ENCODE peak calls at places on chromosome 19, in ten cellular contexts. P is foreskin fibroblast, H is AG04449, D is tibial nerve, S is uterus, U is psoas muscle, G is body of pancreas, A is IMR-90, K is PC-9, X is neural progenitor cell. Q is an unnamed sample.

GRCh38 chr19:34259367-34259865 is 5.1 kb downstream of the GARRE1 start:
- DNase-seq in D (no peak), K (no peak), P (no peak), H (no peak), S (no peak), X (no peak), A (peak), U (no peak), G (no peak), Q (no peak)

GRCh38 chr19:4972509-4973230 is 3.8 kb downstream of the KDM4B start:
- DNase-seq in H (no peak), S (no peak), D (no peak), U (no peak), X (no peak), G (no peak), A (peak), K (peak), P (peak), Q (no peak)

GRCh38 chr19:19651076-19651475 is 7.6 kb upstream of the GMIP start:
- DNase-seq in A (no peak), D (no peak), P (no peak), S (no peak), X (no peak), U (no peak), G (no peak), K (no peak), H (no peak), Q (no peak)

GRCh38 chr19:40035996-40036395 is 20.0 kb downstream of the ZNF780B start:
- DNase-seq in H (no peak), D (no peak), X (no peak), S (no peak), P (no peak), K (no peak), A (peak), U (no peak), G (no peak), Q (no peak)

GRCh38 chr19:56141416-56141992 is 417 bp downstream of the ZNF444 start:
- DNase-seq in A (no peak), G (peak), D (no peak), S (no peak), H (no peak), P (no peak), K (peak), X (peak), U (no peak), Q (no peak)

GRCh38 chr19:55226273-55226672 is 2.3 kb downstream of the TMEM86B start:
- DNase-seq in A (no peak), U (no peak), S (no peak), P (no peak), D (no peak), X (no peak), K (no peak), G (no peak), H (no peak), Q (no peak)

GRCh38 chr19:39818626-39819097 is 15.3 kb downstream of the DYRK1B start:
- DNase-seq in H (no peak), P (no peak), A (no peak), U (no peak), S (no peak), D (no peak), K (no peak), X (no peak), G (no peak), Q (no peak)

GRCh38 chr19:11736696-11737095 is 2.0 kb downstream of the ZNF823 start:
- DNase-seq in G (peak), H (no peak), S (no peak), P (peak), A (peak), D (no peak), X (no peak), K (peak), U (peak), Q (no peak)

GRCh38 chr19:40348961-40349507 is 539 bp downstream of the PLD3 start:
- DNase-seq in A (peak), P (peak), S (no peak), X (peak), G (peak), H (no peak), D (no peak), K (peak), U (no peak), Q (no peak)

GRCh38 chr19:18388328-18389094 is 2.6 kb downstream of the GDF15 start:
- DNase-seq in K (peak), H (no peak), S (peak), D (peak), X (peak), A (no peak), G (peak), U (peak), P (peak), Q (peak)

GRCh38 chr19:18385675-18386542 is at the start of gene GDF15:
- DNase-seq in A (peak), H (no peak), X (peak), U (peak), S (peak), G (peak), D (peak), K (peak), P (peak), Q (peak)

GRCh38 chr19:18385359-18385674 is 641 bp upstream of the GDF15 start:
- DNase-seq in G (no peak), P (no peak), S (no peak), D (no peak), K (no peak), X (no peak), H (no peak), U (no peak), A (no peak), Q (no peak)

GRCh38 chr19:18387395-18387794 is 1.4 kb downstream of the GDF15 start:
- DNase-seq in X (no peak), U (no peak), A (no peak), P (no peak), H (no peak), G (no peak), D (no peak), K (no peak), S (no peak), Q (no peak)

DNA sequence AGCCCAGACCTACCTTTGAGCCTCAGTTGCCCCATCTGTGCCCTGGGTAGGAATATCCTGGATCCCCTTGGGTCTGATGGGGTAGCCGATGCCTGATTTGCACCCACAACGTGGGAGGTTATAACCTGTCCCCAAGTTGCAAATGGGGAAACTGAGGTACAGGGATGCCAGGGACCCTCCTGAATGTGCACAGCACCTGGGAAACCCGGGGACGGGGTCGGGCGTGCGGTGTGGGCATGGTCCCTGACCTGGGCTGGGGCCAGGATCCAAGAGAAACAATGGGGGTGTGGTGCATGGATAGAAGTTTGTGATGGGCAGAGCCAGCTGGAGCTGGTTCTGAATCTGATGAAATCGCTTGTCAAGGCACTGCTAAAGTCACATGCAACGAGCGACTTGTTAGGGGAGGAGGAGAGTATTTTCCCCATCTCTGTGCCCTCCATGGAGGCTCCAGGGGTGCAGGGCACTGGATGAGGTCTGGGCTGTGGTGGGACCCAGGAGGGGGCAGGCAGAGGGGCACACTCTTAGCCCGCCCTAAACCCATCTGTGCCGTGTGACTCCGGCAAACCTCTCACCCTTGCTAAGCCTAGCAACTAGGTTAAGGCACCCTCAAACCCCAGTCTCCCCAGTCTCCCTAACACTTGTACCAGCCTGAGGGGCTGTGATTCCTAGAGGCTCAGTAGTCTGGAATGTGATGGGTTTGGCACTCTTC is 739 bp downstream of the GDF15 start:
- DNase-seq in D (peak), U (no peak), H (no peak), G (no peak), S (no peak), K (no peak), P (no peak), X (no peak), A (peak), Q (no peak)
- H3K4me3 ChIP-seq in D (peak), U (peak), H (peak), G (peak), S (no peak), K (peak), P (peak), X (no peak), A (peak), Q (peak)

GRCh38 chr19:42177686-42178019 is 39.8 kb downstream of the DEDD2 start:
- DNase-seq in A (no peak), X (no peak), K (no peak), P (no peak), S (no peak), U (no peak), H (no peak), G (no peak), D (no peak), Q (no peak)

GRCh38 chr19:42176990-42177685 is 40.3 kb downstream of the DEDD2 start:
- DNase-seq in G (peak), H (no peak), X (peak), P (peak), S (peak), U (peak), A (peak), K (peak), D (peak), Q (peak)

GRCh38 chr19:42179501-42179817 is 38.0 kb downstream of the DEDD2 start:
- DNase-seq in U (no peak), G (no peak), P (no peak), H (no peak), K (no peak), X (peak), S (no peak), D (no peak), A (no peak), Q (no peak)

GRCh38 chr19:42176649-42176989 is 40.9 kb downstream of the DEDD2 start:
- DNase-seq in S (no peak), H (no peak), K (no peak), X (peak), D (no peak), U (no peak), P (no peak), G (no peak), A (no peak), Q (no peak)

GRCh38 chr19:42178791-42179500 is 38.5 kb downstream of the DEDD2 start:
- DNase-seq in D (no peak), P (no peak), U (no peak), G (no peak), H (no peak), A (no peak), K (no peak), S (no peak), X (no peak), Q (no peak)
- TF ChIP-seq CTCF in D (peak), P (peak), U (no peak), G (no peak), H (peak), A (no peak), K (peak), S (no peak), X (peak), Q (no peak)

GRCh38 chr19:58261600-58261967 is 17.2 kb upstream of the ZNF8 start:
- DNase-seq in S (no peak), A (no peak), H (no peak), D (no peak), U (no peak), X (no peak), G (no peak), P (no peak), K (no peak), Q (no peak)
- H3K4me3 ChIP-seq in S (no peak), A (no peak), H (no peak), D (no peak), U (no peak), X (peak), G (no peak), P (no peak), K (peak), Q (no peak)

GRCh38 chr19:46076951-46077814 is 36.4 kb upstream of the IGFL4 start:
- DNase-seq in D (no peak), G (peak), A (peak), H (peak), P (peak), X (peak), S (peak), K (peak), U (no peak), Q (no peak)
- TF ChIP-seq CTCF in D (peak), G (peak), A (peak), H (peak), P (peak), X (peak), S (peak), K (peak), U (peak), Q (peak)

DNA sequence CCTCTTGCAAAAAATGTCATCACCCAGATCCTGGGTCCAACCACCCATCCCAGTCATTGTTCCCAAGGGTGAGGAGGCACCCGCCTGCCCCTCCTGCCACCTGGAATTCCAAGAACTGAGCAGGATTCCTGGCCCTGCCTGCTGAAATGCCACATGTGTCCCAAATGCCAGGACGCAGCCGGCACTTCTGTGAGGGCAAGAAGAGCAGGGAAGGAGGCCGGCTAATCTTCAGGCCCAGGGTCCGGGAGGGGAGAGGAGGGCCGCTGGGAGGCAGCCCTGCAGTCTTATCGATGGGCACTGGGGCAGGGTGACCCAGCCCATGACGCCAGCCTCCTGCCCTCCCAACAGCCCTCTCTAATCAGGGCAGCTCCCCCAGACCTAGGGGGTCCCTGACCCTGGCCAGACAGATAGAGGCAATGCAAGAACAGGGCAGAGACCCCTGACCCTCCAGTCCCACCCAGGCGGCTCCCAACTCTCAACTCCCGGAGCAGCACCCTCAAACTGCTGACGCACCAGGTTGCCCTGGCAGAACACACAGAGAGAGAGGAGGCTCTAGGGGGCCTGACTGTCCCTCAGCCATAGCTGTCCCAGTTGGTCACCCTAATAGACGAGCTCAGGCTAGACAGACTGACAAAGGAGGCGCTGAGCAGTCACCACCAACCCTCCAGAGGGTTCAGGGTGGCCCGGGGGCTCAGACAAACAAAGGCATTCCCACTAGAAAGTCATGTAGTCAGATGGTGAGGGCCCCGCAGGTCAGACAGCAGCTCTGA is 1.5 kb downstream of the MFSD12 start:
- DNase-seq in K (no peak), P (no peak), A (no peak), H (no peak), G (no peak), X (no peak), S (no peak), U (no peak), D (no peak), Q (no peak)
- H3K4me3 ChIP-seq in K (peak), P (peak), A (peak), H (peak), G (peak), X (no peak), S (peak), U (peak), D (peak), Q (no peak)

GRCh38 chr19:14342809-14343208 is 38.4 kb upstream of the ADGRE5 start:
- DNase-seq in U (no peak), K (no peak), X (no peak), G (no peak), P (no peak), S (no peak), H (no peak), A (no peak), D (no peak), Q (no peak)
- TF ChIP-seq CTCF in U (no peak), K (no peak), X (no peak), G (no peak), P (no peak), S (no peak), H (no peak), A (no peak), D (no peak), Q (no peak)

DNA sequence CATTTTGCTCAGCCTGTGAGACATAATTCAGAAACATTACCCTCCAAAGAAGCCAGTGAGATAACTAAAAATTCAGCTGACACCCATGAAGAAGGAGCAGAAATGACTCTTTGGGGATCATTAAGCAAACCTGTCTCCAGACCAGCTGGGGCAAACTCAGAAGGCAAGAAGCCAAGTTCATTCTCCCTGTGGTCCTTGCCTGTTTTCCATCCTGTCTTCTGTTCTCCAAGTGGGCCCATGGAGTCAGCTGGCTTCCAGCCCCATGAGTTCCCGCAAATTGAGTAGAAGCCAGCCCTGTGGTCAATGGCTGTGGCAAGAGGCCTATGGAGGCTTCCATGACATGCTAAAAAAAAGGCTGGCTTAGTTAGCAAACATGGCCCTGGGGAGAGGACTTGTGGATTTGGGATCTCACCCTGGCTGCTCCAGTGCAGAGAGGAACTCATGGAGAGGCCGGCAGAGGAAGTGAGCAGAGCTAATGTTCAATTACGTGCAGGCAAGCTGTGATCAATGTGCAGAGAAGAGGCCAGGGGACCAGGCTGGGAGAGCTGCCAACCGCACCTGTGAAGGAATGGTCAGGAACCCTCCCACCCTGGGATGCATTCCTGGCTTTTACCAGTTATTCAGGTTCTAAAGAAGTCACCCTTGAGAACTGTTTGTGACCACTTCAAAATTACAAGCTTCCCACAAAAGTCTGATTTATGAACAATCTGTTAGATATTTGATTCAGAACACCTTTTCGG is 229.1 kb downstream of the TSHZ3 start:
- DNase-seq in S (no peak), G (no peak), X (no peak), D (no peak), A (no peak), K (no peak), U (no peak), P (no peak), H (no peak), Q (no peak)
- H3K4me3 ChIP-seq in S (no peak), G (no peak), X (no peak), D (no peak), A (no peak), K (no peak), U (no peak), P (no peak), H (no peak), Q (no peak)

GRCh38 chr19:49479975-49480628 is 6.1 kb downstream of the FLT3LG start:
- DNase-seq in S (no peak), H (no peak), P (no peak), D (no peak), X (no peak), A (no peak), U (no peak), K (no peak), G (no peak), Q (no peak)

GRCh38 chr19:49486710-49487276 is 615 bp upstream of the RPL13A start:
- DNase-seq in P (no peak), S (no peak), A (no peak), H (no peak), X (no peak), D (no peak), G (no peak), K (no peak), U (no peak), Q (no peak)

GRCh38 chr19:49486232-49486631 is 1.2 kb upstream of the RPL13A start:
- DNase-seq in P (no peak), K (no peak), H (no peak), D (no peak), X (peak), U (no peak), A (no peak), S (no peak), G (no peak), Q (no peak)

GRCh38 chr19:49475995-49476880 is 2.2 kb downstream of the FLT3LG start:
- DNase-seq in X (peak), U (peak), P (no peak), K (no peak), S (no peak), G (no peak), H (no peak), A (no peak), D (no peak), Q (no peak)

GRCh38 chr19:49481020-49481683 is 6.3 kb upstream of the RPL13A start:
- DNase-seq in G (no peak), H (no peak), P (no peak), S (no peak), K (no peak), U (no peak), D (no peak), X (no peak), A (no peak), Q (no peak)
- TF ChIP-seq CTCF in G (no peak), H (no peak), P (no peak), S (no peak), K (no peak), U (no peak), D (no peak), X (no peak), A (no peak), Q (no peak)

GRCh38 chr19:18265611-18265981 is 8.7 kb downstream of the IQCN start:
- DNase-seq in H (no peak), G (no peak), K (no peak), P (no peak), D (no peak), S (no peak), U (no peak), A (no peak), X (no peak), Q (no peak)

GRCh38 chr19:18266863-18267686 is 7.2 kb downstream of the IQCN start:
- DNase-seq in G (no peak), U (no peak), K (no peak), P (no peak), H (no peak), X (no peak), S (no peak), A (no peak), D (no peak), Q (no peak)

GRCh38 chr19:18263324-18264215 is 10.7 kb downstream of the IQCN start:
- DNase-seq in U (no peak), H (no peak), X (no peak), S (no peak), K (no peak), P (no peak), D (no peak), A (no peak), G (no peak), Q (no peak)

GRCh38 chr19:18264428-18264827 is 9.8 kb downstream of the IQCN start:
- DNase-seq in H (no peak), U (peak), K (no peak), A (no peak), D (no peak), G (no peak), P (no peak), S (no peak), X (no peak), Q (no peak)

DNA sequence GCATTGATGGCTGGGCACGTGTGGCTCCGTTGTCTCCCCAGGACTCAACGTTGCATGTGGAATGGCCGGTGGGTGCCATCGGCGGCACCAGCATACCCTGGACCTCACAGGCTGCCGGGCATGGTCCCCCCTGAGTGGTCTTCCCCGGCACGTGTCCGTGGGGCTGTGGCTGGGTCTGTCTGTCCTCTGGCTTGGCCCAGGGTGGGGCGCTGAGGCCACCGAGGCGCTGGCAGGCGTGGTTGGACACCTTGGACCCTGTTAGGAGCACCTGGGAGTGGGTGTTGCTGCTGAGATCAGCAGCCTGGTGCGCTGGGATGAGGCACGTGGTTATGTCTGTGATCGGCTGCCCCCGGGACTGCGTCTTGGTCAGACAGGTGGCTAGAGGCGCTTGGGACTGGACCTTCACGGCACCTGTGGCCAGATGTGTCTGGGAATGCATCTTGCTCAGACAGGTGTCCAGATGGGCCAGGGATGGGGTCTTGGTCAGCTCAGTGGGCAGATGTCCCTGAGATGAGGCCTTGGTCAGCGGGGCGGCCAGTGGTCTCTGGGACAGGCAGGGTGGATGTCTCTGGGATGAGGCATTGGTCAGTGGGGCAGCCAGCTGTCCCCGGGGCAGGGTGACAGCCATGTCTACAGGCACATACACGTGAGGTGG is 9.2 kb downstream of the IQCN start:
- DNase-seq in S (no peak), X (no peak), H (no peak), G (no peak), K (no peak), D (no peak), A (no peak), U (no peak), P (no peak), Q (no peak)
- H3K4me3 ChIP-seq in S (no peak), X (no peak), H (no peak), G (no peak), K (no peak), D (no peak), A (no peak), U (no peak), P (no peak), Q (no peak)

GRCh38 chr19:37779139-37780035 is at the start of gene ZNF573:
- DNase-seq in X (peak), G (peak), U (peak), S (peak), H (peak), K (peak), A (peak), P (peak), D (peak), Q (peak)
- TF ChIP-seq CTCF in X (peak), G (peak), U (peak), S (peak), H (peak), K (no peak), A (peak), P (peak), D (no peak), Q (peak)

Q was measured in left lung.